ENCODE peak calls at places on chromosomes 2 and 18, in eight cellular contexts. C, P, Z, W, S, Q, M and R are unnamed samples.

GRCh38 chr2:55859875-55860274 is 63.7 kb downstream of the EFEMP1 start:
- DNase-seq in W (no peak), Z (no peak), C (no peak), Q (no peak), P (no peak), M (no peak), S (no peak), R (no peak)

GRCh38 chr2:140504596-140504995 is 1626.2 kb downstream of the LRP1B start:
- DNase-seq in Z (no peak), P (no peak), Q (no peak), M (no peak), S (no peak), W (no peak), C (no peak), R (no peak)

GRCh38 chr2:72605836-72606442 is 219.9 kb downstream of the EXOC6B start:
- DNase-seq in Q (peak; percentile 15), P (no peak), S (peak; percentile 15), C (no peak), W (no peak), Z (no peak), M (no peak), R (no peak)

GRCh38 chr2:129922571-129923264 is 56.7 kb upstream of the RAB6C start:
- DNase-seq in Q (no peak), W (no peak), Z (no peak), C (no peak), M (no peak), P (no peak), S (no peak), R (no peak)

GRCh38 chr2:30359644-30360167 is 87.3 kb upstream of the LCLAT1 start:
- DNase-seq in P (peak; percentile 21), Z (no peak), W (no peak), C (no peak), Q (no peak), S (no peak), M (peak; percentile 90), R (peak; percentile 75)

GRCh38 chr2:28394331-28394877 is 1.7 kb downstream of the FOSL2 start:
- DNase-seq in C (no peak), Z (no peak), Q (no peak), S (no peak), M (peak; percentile 91), P (peak; percentile 69), W (peak; percentile 53), R (peak; percentile 66)

GRCh38 chr18:9986156-9986930 is 72.5 kb downstream of the VAPA start:
- DNase-seq in C (no peak), P (no peak), W (no peak), Z (no peak), S (no peak), Q (no peak), M (no peak), R (no peak)

GRCh38 chr18:70931942-70932814 is 643.3 kb downstream of the SOCS6 start:
- DNase-seq in P (no peak), Q (no peak), Z (no peak), S (no peak), M (no peak), C (no peak), W (no peak), R (no peak)

GRCh38 chr2:193240752-193241151 is 1046.0 kb upstream of the TMEFF2 start:
- DNase-seq in Q (no peak), Z (no peak), M (no peak), P (no peak), W (no peak), S (peak; percentile 4), C (no peak), R (no peak)

GRCh38 chr2:38554973-38555595 is 47.6 kb downstream of the HNRNPLL start:
- DNase-seq in W (no peak), C (no peak), Z (no peak), M (no peak), P (no peak), S (peak; percentile 22), Q (peak; percentile 31), R (no peak)

GRCh38 chr2:38557217-38557616 is 45.5 kb downstream of the HNRNPLL start:
- DNase-seq in C (no peak), Z (no peak), Q (no peak), W (no peak), M (no peak), S (no peak), P (no peak), R (no peak)

GRCh38 chr2:38556007-38556801 is 46.5 kb downstream of the HNRNPLL start:
- DNase-seq in S (no peak), M (no peak), W (no peak), Z (no peak), Q (no peak), P (no peak), C (no peak), R (no peak)

GRCh38 chr2:38565333-38565732 is 37.4 kb downstream of the HNRNPLL start:
- DNase-seq in W (no peak), P (no peak), M (no peak), Q (no peak), C (no peak), S (no peak), Z (no peak), R (no peak)

GRCh38 chr2:38560092-38560491 is 42.6 kb downstream of the HNRNPLL start:
- DNase-seq in Q (no peak), W (no peak), S (no peak), M (no peak), P (no peak), C (no peak), Z (no peak), R (no peak)
- TF ChIP-seq POLR2A in Q (no peak), W (no peak), S (no peak), M (no peak), P (no peak), C (no peak), Z (no peak), R (no peak)

GRCh38 chr18:59070181-59070912 is 69.3 kb upstream of the SEC11C start:
- DNase-seq in M (peak; percentile 91), S (peak; percentile 53), Z (no peak), W (peak; percentile 78), Q (peak; percentile 55), C (peak; percentile 91), P (peak; percentile 87), R (peak; percentile 85)
- TF ChIP-seq EP300 in M (no peak), S (no peak), Z (no peak), W (peak; percentile 19), Q (no peak), C (no peak), P (no peak), R (no peak)

GRCh38 chr2:190216829-190217228 is 102.8 kb downstream of the HIBCH start:
- DNase-seq in M (no peak), Z (no peak), C (no peak), P (peak; percentile 33), Q (no peak), S (peak; percentile 10), W (no peak), R (peak; percentile 24)
- H3K27ac ChIP-seq in M (no peak overlapping the region), Z (no peak overlapping the region), C (no peak overlapping the region), P (no peak overlapping the region), Q (no peak overlapping the region), S (no peak overlapping the region), W (no peak overlapping the region), R (no peak overlapping the region)

GRCh38 chr2:219171231-219171651 is 1.4 kb upstream of the SLC23A3 start:
- DNase-seq in M (peak; percentile 90), S (peak; percentile 41), P (peak; percentile 38), C (no peak), Z (no peak), Q (peak; percentile 61), W (peak; percentile 59), R (peak; percentile 76)
- TF ChIP-seq POLR2A in M (no peak), S (no peak), P (no peak), C (no peak), Z (peak; percentile 33), Q (no peak), W (peak; percentile 35), R (no peak)

GRCh38 chr2:47867205-47867604 is 39.1 kb downstream of the FBXO11 start:
- DNase-seq in Z (no peak), M (no peak), S (no peak), P (no peak), Q (no peak), W (no peak), C (no peak), R (no peak)
- TF ChIP-seq EP300 in Z (no peak), M (no peak), S (no peak), P (no peak), Q (no peak), W (peak; percentile 44), C (no peak), R (no peak)

GRCh38 chr2:8976847-8977246 is 26.6 kb downstream of the MBOAT2 start:
- DNase-seq in P (no peak), W (no peak), Q (no peak), S (no peak), M (no peak), Z (no peak), C (no peak), R (no peak)
- H3K27ac ChIP-seq in P (no peak overlapping the region), W (no peak overlapping the region), Q (no peak overlapping the region), S (no peak overlapping the region), M (peak overlapping the region; percentile 43), Z (no peak overlapping the region), C (no peak overlapping the region), R (no peak overlapping the region)

GRCh38 chr2:43345391-43345813 is 119.0 kb upstream of the ZFP36L2 start:
- DNase-seq in C (peak; percentile 84), P (no peak), S (no peak), W (peak; percentile 33), Q (no peak), Z (no peak), M (no peak), R (no peak)
- TF ChIP-seq POLR2A in C (peak; percentile 30), P (no peak), S (no peak), W (no peak), Q (no peak), Z (no peak), M (no peak), R (no peak)

GRCh38 chr2:236887953-236888765 is 197.5 kb upstream of the COPS8 start:
- DNase-seq in Q (no peak), M (no peak), C (no peak), S (no peak), P (no peak), Z (no peak), W (no peak), R (no peak)
- TF ChIP-seq EP300 in Q (no peak), M (no peak), C (no peak), S (no peak), P (no peak), Z (no peak), W (peak; percentile 1), R (no peak)